ENCODE peak calls at places on chromosomes 3 and 15, in five cellular contexts. M is fibroblast of pulmonary artery; A is activated B cell treated with CpG ODN at 0.5 μM for 24 hours; F is naive thymus-derived CD8-positive, alpha-beta T cell; I is astrocyte of the hippocampus. Y is an unnamed sample.

GRCh38 chr3:112794622-112795172 is 52.0 kb downstream of the CD200R1L start:
- DNase-seq in M (no peak), A (no peak), F (no peak), I (no peak), Y (no peak)

GRCh38 chr15:75672646-75673425 is 25.1 kb downstream of the SNX33 start:
- DNase-seq in M (peak; percentile 87), A (no peak), F (no peak), I (peak; percentile 87), Y (peak; percentile 59)

GRCh38 chr15:48040166-48040817 is 80.5 kb upstream of the SLC24A5 start:
- DNase-seq in M (peak; percentile 5), A (no peak), F (no peak), I (peak; percentile 78), Y (peak; percentile 33)

GRCh38 chr3:57006048-57006709 is 54.3 kb upstream of the SPATA12 start:
- DNase-seq in M (no peak), A (no peak), F (no peak), I (no peak), Y (no peak)

GRCh38 chr3:76039431-76039830 is 254.1 kb upstream of the ZNF717 start:
- DNase-seq in M (no peak), A (no peak), F (no peak), I (no peak), Y (no peak)

GRCh38 chr3:196322-197153 is at the start of gene CHL1:
- DNase-seq in M (no peak), A (peak; percentile 21), F (no peak), I (peak; percentile 57), Y (no peak)

GRCh38 chr15:70596354-70597055 is 166.9 kb downstream of the UACA start:
- DNase-seq in M (peak; percentile 69), A (no peak), F (no peak), I (peak; percentile 87), Y (peak; percentile 76)

GRCh38 chr3:190326361-190326760 is 4.1 kb upstream of the CLDN1 start:
- DNase-seq in M (no peak), A (no peak), F (no peak), I (no peak), Y (no peak)

GRCh38 chr3:100185847-100186246 is 71.5 kb upstream of the FILIP1L start:
- DNase-seq in M (no peak), A (no peak), F (no peak), I (no peak), Y (no peak)

GRCh38 chr3:127369356-127369935 is 81.6 kb upstream of the PRR20G start:
- DNase-seq in M (no peak), A (no peak), F (no peak), I (no peak), Y (no peak)

GRCh38 chr3:141227752-141228151 is 3.9 kb upstream of the PXYLP1 start:
- DNase-seq in M (peak; percentile 44), A (no peak), F (no peak), I (peak; percentile 51), Y (peak; percentile 51)

GRCh38 chr3:114179575-114179974 is 723 bp upstream of the DRD3 start:
- DNase-seq in M (peak; percentile 55), A (no peak), F (no peak), I (peak; percentile 54), Y (peak; percentile 55)

GRCh38 chr3:69665026-69665739 is 74.1 kb upstream of the MITF start:
- DNase-seq in M (peak; percentile 46), A (no peak), F (no peak), I (peak; percentile 79), Y (peak; percentile 5)

GRCh38 chr3:197226179-197226578 is 72.2 kb downstream of the DLG1 start:
- DNase-seq in M (no peak), A (no peak), F (no peak), I (no peak), Y (no peak)

GRCh38 chr3:64291956-64292355 is 66.7 kb upstream of the PRICKLE2 start:
- DNase-seq in M (peak; percentile 88), A (no peak), F (no peak), I (peak; percentile 31), Y (no peak)

Y was measured in H4.